ENCODE peak calls at places on chromosomes 2 and 18, in six cellular contexts. U is GM12878, G is K562, F is H1, K is GM12891, B is HepG2. M is an unnamed sample.

GRCh38 chr2:196963961-196964360 is 37.5 kb upstream of the PGAP1 start:
- DNase-seq in B (no peak), U (no peak), K (no peak), F (no peak), G (no peak), M (no peak)

GRCh38 chr18:44841221-44841620 is 160.5 kb downstream of the SETBP1 start:
- DNase-seq in U (no peak), B (no peak), G (no peak), K (no peak), F (no peak), M (no peak)

GRCh38 chr2:226888378-226888915 is 52.6 kb downstream of the RHBDD1 start:
- DNase-seq in K (no peak), U (no peak), B (no peak), F (no peak), G (no peak), M (no peak)

GRCh38 chr2:74444498-74445318 is 3.0 kb upstream of the RTKN start:
- DNase-seq in G (no peak), B (no peak), K (no peak), F (no peak), U (no peak), M (no peak)

GRCh38 chr2:219783551-219783950 is 156.1 kb downstream of the SLC4A3 start:
- DNase-seq in U (no peak), G (no peak), B (no peak), F (no peak), K (no peak), M (no peak)

GRCh38 chr2:215553946-215554345 is 118.1 kb upstream of the FN1 start:
- DNase-seq in F (no peak), K (no peak), G (no peak), B (no peak), U (no peak), M (no peak)

GRCh38 chr18:6960656-6961055 is 156.9 kb downstream of the LAMA1 start:
- DNase-seq in U (no peak), K (no peak), G (no peak), F (no peak), B (no peak), M (no peak)

GRCh38 chr2:38763728-38764127 is 12.6 kb upstream of the SRSF7 start:
- DNase-seq in G (no peak), F (no peak), U (no peak), K (no peak), B (no peak), M (no peak)

GRCh38 chr2:9573013-9573708 is 17.5 kb upstream of the ADAM17 start:
- DNase-seq in U (no peak), K (no peak), B (no peak), F (no peak), G (no peak), M (no peak)

GRCh38 chr18:41146301-41146700 is 808.7 kb upstream of the PIK3C3 start:
- DNase-seq in B (no peak), G (no peak), F (no peak), K (no peak), U (no peak), M (no peak)

GRCh38 chr2:203759692-203760365 is 53.4 kb downstream of the CD28 start:
- DNase-seq in B (no peak), G (no peak), F (no peak), U (no peak), K (no peak), M (no peak)

GRCh38 chr2:179558010-179558911 is 293.6 kb upstream of the SESTD1 start:
- DNase-seq in B (peak; percentile 85), F (no peak), K (no peak), U (no peak), G (no peak), M (no peak)

GRCh38 chr2:29425866-29426265 is 310.7 kb downstream of the CLIP4 start:
- DNase-seq in K (no peak), F (no peak), G (no peak), U (no peak), B (no peak), M (no peak)

GRCh38 chr2:66547887-66548286 is 113.0 kb downstream of the MEIS1 start:
- DNase-seq in K (no peak), U (no peak), B (no peak), F (no peak), G (no peak), M (no peak)

GRCh38 chr2:80496770-80497169 is 192.2 kb upstream of the LRRTM1 start:
- DNase-seq in B (no peak), K (no peak), F (no peak), G (no peak), U (no peak), M (no peak)

GRCh38 chr18:40313030-40313642 is 1641.9 kb upstream of the PIK3C3 start:
- DNase-seq in K (no peak), G (no peak), B (no peak), U (no peak), F (no peak), M (no peak)

GRCh38 chr2:1683297-1683696 is 61.0 kb downstream of the PXDN start:
- DNase-seq in F (no peak), K (no peak), B (no peak), U (no peak), G (no peak), M (no peak)

DNA sequence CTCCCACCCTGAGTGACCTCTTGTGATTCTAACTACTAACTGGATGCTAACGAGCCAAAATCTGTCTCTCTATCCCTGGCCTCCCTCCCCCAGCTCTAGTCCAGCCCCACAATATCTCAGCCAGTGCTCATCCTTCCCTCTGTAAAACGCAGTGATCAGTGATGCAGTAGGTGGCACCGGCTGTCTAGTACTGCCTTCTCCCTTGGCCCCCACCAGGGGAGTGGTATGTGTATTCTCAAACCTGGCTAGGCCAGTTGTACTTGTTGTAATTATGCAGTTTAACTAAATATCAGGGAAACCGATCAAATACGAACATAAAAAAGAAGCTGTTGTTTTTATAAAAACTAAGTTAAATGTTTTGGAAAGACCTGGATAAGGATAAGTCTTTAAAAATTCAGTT is 113.2 kb upstream of the ALPP start:
- DNase-seq in G (no peak), K (no peak), F (no peak), U (no peak), B (no peak), M (no peak)
- TF ChIP-seq POLR2A in G (no peak), K (no peak), F (no peak), U (no peak), B (no peak), M (no peak)

DNA sequence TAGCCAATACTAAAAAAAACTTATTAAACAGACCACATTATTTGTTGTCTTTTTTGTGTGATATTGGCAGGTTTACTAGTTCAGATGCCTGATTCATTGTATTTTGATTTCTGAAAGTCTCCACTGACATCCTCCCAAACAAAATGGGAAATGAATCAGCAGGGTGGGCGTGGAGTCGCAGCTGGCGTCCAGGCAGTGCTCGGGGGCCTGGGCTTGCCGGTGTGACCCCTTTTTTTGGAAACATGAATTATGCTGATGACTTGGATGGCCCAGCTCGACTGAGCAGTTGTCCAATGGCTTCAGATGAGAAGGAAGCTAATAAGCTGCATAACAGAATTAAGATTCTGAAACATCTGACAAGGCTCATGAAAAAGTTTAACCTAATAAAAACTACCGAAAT is 1.7 kb upstream of the KCNG2 start:
- DNase-seq in G (no peak), U (no peak), K (no peak), F (no peak), B (no peak), M (no peak)
- TF ChIP-seq TAF1 in G (no peak), U (no peak), K (no peak), F (no peak), B (no peak), M (no peak)

GRCh38 chr2:20224716-20225293 is at the start of gene SDC1:
- DNase-seq in U (no peak), K (no peak), G (peak; percentile 43), F (no peak), B (no peak), M (no peak)
- TF ChIP-seq POLR2AphosphoS5 in U (no peak), K (no peak), G (no peak), F (peak; percentile 24), B (peak; percentile 48), M (no peak)

GRCh38 chr2:69643602-69644505 is at the start of gene AAK1:
- DNase-seq in U (peak; percentile 68), K (peak; percentile 68), G (peak; percentile 92), B (peak; percentile 83), F (no peak), M (peak; percentile 75)
- TF ChIP-seq POLR2A in U (peak; percentile 93), K (peak; percentile 69), G (peak; percentile 88), B (peak; percentile 84), F (peak; percentile 51), M (peak; percentile 76)

GRCh38 chr2:168139791-168140190 is 107.6 kb downstream of the STK39 start:
- DNase-seq in B (no peak), F (no peak), K (no peak), U (no peak), G (no peak), M (no peak)

GRCh38 chr2:168143813-168144212 is 103.6 kb downstream of the STK39 start:
- DNase-seq in B (no peak), F (no peak), G (no peak), K (no peak), U (no peak), M (no peak)

GRCh38 chr2:168138911-168139310 is 108.5 kb downstream of the STK39 start:
- DNase-seq in U (no peak), F (no peak), B (no peak), G (no peak), K (no peak), M (no peak)

GRCh38 chr2:168138369-168138768 is 109.0 kb downstream of the STK39 start:
- DNase-seq in K (no peak), U (no peak), G (no peak), B (no peak), F (no peak), M (no peak)

GRCh38 chr2:168140892-168141291 is 106.5 kb downstream of the STK39 start:
- DNase-seq in K (no peak), B (no peak), F (no peak), U (no peak), G (no peak), M (no peak)
- TF ChIP-seq TAF1 in K (no peak), B (no peak), F (no peak), U (no peak), G (no peak), M (no peak)

GRCh38 chr2:28399289-28399688 is 6.6 kb downstream of the FOSL2 start:
- DNase-seq in B (no peak), F (no peak), G (no peak), K (no peak), U (no peak), M (no peak)
- TF ChIP-seq POLR2AphosphoS5 in B (no peak), F (no peak), G (no peak), K (no peak), U (no peak), M (no peak)

GRCh38 chr2:73294239-73294638 is 891 bp upstream of the EGR4 start:
- DNase-seq in K (no peak), B (no peak), G (no peak), F (no peak), U (no peak), M (no peak)

GRCh38 chr2:73292316-73292905 is 937 bp downstream of the EGR4 start:
- DNase-seq in U (no peak), K (no peak), B (no peak), G (no peak), F (no peak), M (no peak)

GRCh38 chr2:73291461-73292315 is 1.7 kb downstream of the EGR4 start:
- DNase-seq in B (no peak), K (no peak), G (no peak), U (no peak), F (no peak), M (no peak)

GRCh38 chr2:73292906-73293533 is 328 bp downstream of the EGR4 start:
- DNase-seq in F (no peak), G (no peak), B (no peak), U (no peak), K (no peak), M (peak; percentile 27)

GRCh38 chr2:73293534-73294171 is at the start of gene EGR4:
- DNase-seq in K (peak; percentile 94), F (peak; percentile 59), U (peak; percentile 34), G (peak; percentile 68), B (peak; percentile 70), M (peak; percentile 93)
- TF ChIP-seq POLR2A in K (no peak), F (peak; percentile 54), U (no peak), G (no peak), B (no peak), M (no peak)

M was measured in GM12892.